ENCODE peak calls at places on chromosomes 13 and 19, in seven cellular contexts. T, E, Q, C, H, U and L are unnamed samples. For H3K9me3, the result is how much of the 10 kb centered on the place peaks cover.

GRCh38 chr19:32928806-32929205 is 43.0 kb downstream of the CEP89 start:
- DNase-seq in T (no peak), U (no peak), E (no peak), H (no peak), C (no peak), Q (no peak), L (no peak)

GRCh38 chr19:47598407-47599349 is 10.3 kb upstream of the BICRA start:
- DNase-seq in H (no peak), C (peak), E (peak), U (peak), Q (no peak), T (peak), L (no peak)

GRCh38 chr19:29404951-29405727 is 120.7 kb upstream of the VSTM2B start:
- DNase-seq in H (no peak), Q (no peak), U (peak), T (no peak), C (no peak), E (no peak), L (no peak)

GRCh38 chr19:10299545-10300458 is 9.8 kb downstream of the ZGLP1 start:
- DNase-seq in U (no peak), E (no peak), T (no peak), Q (no peak), H (no peak), C (no peak), L (no peak)

GRCh38 chr19:6318772-6319171 is 14.6 kb downstream of the ACER1 start:
- DNase-seq in H (no peak), C (no peak), U (no peak), Q (no peak), E (no peak), T (no peak), L (no peak)

GRCh38 chr19:47032171-47032811 is 12.7 kb downstream of the NPAS1 start:
- DNase-seq in E (no peak), Q (peak), T (no peak), H (peak), C (peak), U (peak), L (peak)

GRCh38 chr19:34962281-34962944 is 1.6 kb downstream of the ZNF792 start:
- DNase-seq in H (peak), E (no peak), C (no peak), T (no peak), Q (no peak), U (peak), L (no peak)

GRCh38 chr19:5961969-5962945 is 15.7 kb downstream of the RANBP3 start:
- DNase-seq in H (peak), U (no peak), E (peak), C (peak), Q (peak), T (no peak), L (peak)

GRCh38 chr19:3366104-3366760 is at the start of gene NFIC:
- DNase-seq in E (peak), T (peak), Q (peak), U (peak), C (peak), H (peak), L (no peak)

GRCh38 chr13:31214379-31214778 is 14.6 kb downstream of the B3GLCT start:
- DNase-seq in Q (no peak), T (no peak), H (no peak), C (no peak), E (no peak), U (no peak), L (no peak)

GRCh38 chr13:95056266-95056665 is 245.0 kb downstream of the ABCC4 start:
- DNase-seq in E (no peak), C (no peak), H (no peak), Q (no peak), U (no peak), T (no peak), L (no peak)

GRCh38 chr19:15934332-15935078 is at the start of gene CYP4F11:
- DNase-seq in T (peak), U (no peak), H (peak), Q (no peak), C (no peak), E (peak), L (no peak)

GRCh38 chr19:15937771-15938170 is 3.4 kb upstream of the CYP4F11 start:
- DNase-seq in C (no peak), H (no peak), U (no peak), T (no peak), Q (no peak), E (no peak), L (no peak)

GRCh38 chr19:15936950-15937349 is 2.6 kb upstream of the CYP4F11 start:
- DNase-seq in U (no peak), H (no peak), Q (no peak), C (no peak), T (no peak), E (no peak), L (no peak)

GRCh38 chr19:15936173-15936572 is 1.8 kb upstream of the CYP4F11 start:
- DNase-seq in H (no peak), E (no peak), U (no peak), Q (no peak), T (no peak), C (no peak), L (no peak)

GRCh38 chr19:15935167-15935702 is 906 bp upstream of the CYP4F11 start:
- DNase-seq in H (no peak), T (no peak), U (no peak), E (no peak), Q (no peak), C (no peak), L (no peak)
- H3K9me3 ChIP-seq in H (under half), T (under half), U (half or more), E (under half), Q (under half), C (under half), L (under half)

GRCh38 chr19:12112701-12113100 is 27.4 kb downstream of the ZNF20 start:
- DNase-seq in T (no peak), E (no peak), H (no peak), Q (no peak), U (no peak), C (no peak), L (no peak)
- H3K9me3 ChIP-seq in T (under half), E (under half), H (under half), Q (under half), U (half or more), C (under half), L (under half)

GRCh38 chr13:80274643-80275042 is 66.3 kb downstream of the SPRY2 start:
- DNase-seq in C (no peak), E (no peak), H (no peak), U (no peak), T (no peak), Q (no peak), L (no peak)

GRCh38 chr13:80278706-80279105 is 62.2 kb downstream of the SPRY2 start:
- DNase-seq in Q (no peak), C (no peak), E (no peak), H (no peak), T (no peak), U (no peak), L (no peak)

GRCh38 chr13:80276371-80277289 is 64.3 kb downstream of the SPRY2 start:
- DNase-seq in T (no peak), Q (no peak), E (no peak), H (no peak), C (peak), U (no peak), L (no peak)

DNA sequence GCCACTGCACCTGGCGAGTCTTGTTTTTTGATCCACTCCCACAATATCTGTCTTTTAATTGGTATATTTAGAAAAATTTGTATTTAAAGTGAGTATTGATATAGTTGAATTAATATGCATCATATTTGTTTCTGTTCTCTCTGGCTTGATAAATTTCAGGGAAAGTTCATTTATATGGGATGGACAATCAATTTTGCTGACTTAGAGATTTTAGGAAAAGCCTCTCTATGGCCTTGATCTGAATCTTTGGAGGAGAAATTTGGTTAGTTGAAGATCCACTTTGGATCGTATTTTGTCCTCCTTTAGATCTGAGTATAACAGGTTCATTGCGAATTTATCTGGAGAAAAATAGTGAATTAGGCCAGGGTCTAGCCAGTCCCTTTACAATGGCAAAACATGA is 67.2 kb downstream of the SPRY2 start:
- DNase-seq in T (no peak), Q (no peak), E (no peak), C (no peak), H (no peak), U (no peak), L (no peak)
- H3K9me3 ChIP-seq in T (under half), Q (under half), E (under half), C (under half), H (under half), U (under half), L (under half)

GRCh38 chr13:67226686-67227085 is 3.5 kb downstream of the PCDH9 start:
- DNase-seq in E (no peak), T (no peak), U (no peak), H (no peak), C (no peak), Q (no peak), L (no peak)

GRCh38 chr13:67223024-67223423 is 7.1 kb downstream of the PCDH9 start:
- DNase-seq in H (no peak), Q (no peak), E (no peak), T (no peak), U (no peak), C (no peak), L (no peak)

GRCh38 chr13:67225252-67226159 is 4.6 kb downstream of the PCDH9 start:
- DNase-seq in C (peak), H (no peak), Q (peak), E (no peak), T (peak), U (no peak), L (no peak)

GRCh38 chr13:67223742-67224141 is 6.4 kb downstream of the PCDH9 start:
- DNase-seq in U (no peak), H (no peak), Q (no peak), T (no peak), E (no peak), C (no peak), L (no peak)

GRCh38 chr13:67224148-67224846 is 5.8 kb downstream of the PCDH9 start:
- DNase-seq in T (peak), C (peak), E (peak), H (peak), U (peak), Q (peak), L (no peak)
- H3K9me3 ChIP-seq in T (under half), C (under half), E (under half), H (under half), U (under half), Q (under half), L (under half)

DNA sequence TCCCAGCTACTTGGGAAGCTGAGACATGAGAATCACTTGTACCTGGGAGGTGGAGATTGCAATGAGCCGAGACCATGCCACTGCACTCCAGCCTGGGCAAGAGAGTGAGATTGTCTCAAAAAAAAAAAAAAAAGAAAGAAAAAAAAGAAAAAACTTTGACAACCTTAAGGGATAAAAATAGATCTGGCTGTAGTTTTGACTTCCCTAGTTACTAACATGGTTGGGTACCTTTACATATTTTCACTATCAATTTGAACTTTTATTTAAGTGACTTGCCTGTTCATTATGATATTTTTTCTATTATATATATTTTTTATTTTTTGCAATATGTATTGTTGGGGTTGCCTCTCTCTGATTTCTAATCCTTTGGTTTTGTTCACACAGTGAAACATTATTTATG is 8.4 kb upstream of the ZNF235 start:
- DNase-seq in H (no peak), U (no peak), Q (no peak), E (no peak), T (no peak), C (no peak), L (no peak)
- H3K9me3 ChIP-seq in H (under half), U (under half), Q (half or more), E (under half), T (half or more), C (half or more), L (under half)

GRCh38 chr19:9161427-9161826 is 17.4 kb upstream of the OR7D2 start:
- DNase-seq in C (no peak), Q (no peak), U (no peak), E (no peak), T (no peak), H (no peak), L (no peak)

GRCh38 chr19:9155591-9155990 is 15.4 kb downstream of the ZNF317 start:
- DNase-seq in C (no peak), U (no peak), T (no peak), Q (no peak), E (no peak), H (no peak), L (no peak)

GRCh38 chr19:9151367-9151766 is 11.2 kb downstream of the ZNF317 start:
- DNase-seq in C (no peak), Q (no peak), U (no peak), T (no peak), H (no peak), E (no peak), L (no peak)

GRCh38 chr19:9159891-9160290 is 18.9 kb upstream of the OR7D2 start:
- DNase-seq in T (no peak), U (no peak), H (no peak), C (no peak), E (no peak), Q (no peak), L (no peak)

DNA sequence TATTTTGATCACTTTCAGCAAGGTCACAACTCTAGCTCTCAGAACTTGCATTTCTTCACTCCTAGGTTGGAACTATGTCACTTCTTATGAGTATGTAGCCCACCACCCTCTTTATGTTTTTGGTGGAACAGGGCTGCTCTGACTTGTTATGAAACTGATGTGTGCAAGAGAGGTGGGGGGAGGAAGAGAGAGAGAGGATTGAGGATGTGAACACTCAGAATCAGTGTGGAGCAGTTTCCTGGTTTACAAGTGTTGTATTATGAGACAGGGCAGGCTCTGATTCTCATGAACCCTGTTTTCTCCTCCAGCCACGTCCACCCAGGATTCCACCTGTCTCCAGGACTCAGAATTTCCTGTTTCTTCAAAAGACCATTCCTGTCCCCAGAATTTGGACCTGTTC is 16.1 kb downstream of the ZNF317 start:
- DNase-seq in U (no peak), E (no peak), C (no peak), H (no peak), T (no peak), Q (no peak), L (no peak)
- H3K9me3 ChIP-seq in U (half or more), E (under half), C (under half), H (under half), T (under half), Q (under half), L (under half)

DNA sequence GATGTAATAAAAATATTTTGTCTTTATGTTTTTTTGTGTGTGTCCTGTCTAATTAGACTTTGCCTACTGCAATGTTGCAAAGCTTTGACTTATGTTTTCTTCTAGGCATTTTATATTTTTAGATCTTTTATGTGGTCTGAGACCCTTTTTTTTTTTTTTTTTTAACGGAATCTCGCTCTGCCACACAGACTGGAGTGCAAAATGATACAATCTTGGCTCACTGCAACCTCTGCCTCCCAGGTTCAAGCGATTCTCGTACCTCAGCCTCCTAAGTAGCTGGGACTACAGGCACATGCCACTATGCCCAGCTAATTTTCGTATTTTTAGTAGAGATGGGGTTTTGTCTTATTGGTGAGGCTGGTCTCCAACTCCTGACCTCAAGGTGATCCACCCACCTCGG is 8.5 kb upstream of the ZNF304 start:
- DNase-seq in C (no peak), Q (no peak), U (no peak), E (no peak), T (no peak), H (no peak), L (no peak)
- H3K9me3 ChIP-seq in C (under half), Q (under half), U (under half), E (under half), T (under half), H (under half), L (under half)